ENCODE peak calls at places on chromosomes 4 and X, in four cellular contexts. One of them, this sample, is unnamed.

GRCh38 chr4:81040175-81040659 is 9.7 kb downstream of the BMP3 start:
- DNase-seq in fibroblast of pulmonary artery: peak
- DNase-seq in WTC11: no peak
- DNase-seq in CD8-positive, alpha-beta T cell: no peak
- DNase-seq in this sample: no peak

GRCh38 chr4:91826186-91826585 is 477.6 kb upstream of the GRID2 start:
- DNase-seq in fibroblast of pulmonary artery: peak
- DNase-seq in WTC11: no peak
- DNase-seq in CD8-positive, alpha-beta T cell: no peak
- DNase-seq in this sample: peak

GRCh38 chr4:101039367-101039766 is 308.0 kb downstream of the PPP3CA start:
- DNase-seq in CD8-positive, alpha-beta T cell: no peak
- DNase-seq in WTC11: no peak
- DNase-seq in fibroblast of pulmonary artery: no peak
- DNase-seq in this sample: no peak

GRCh38 chr4:2436301-2436700 is 17.5 kb downstream of the CFAP99 start:
- DNase-seq in CD8-positive, alpha-beta T cell: no peak
- DNase-seq in fibroblast of pulmonary artery: peak
- DNase-seq in WTC11: no peak
- DNase-seq in this sample: no peak

GRCh38 chr4:159867673-159868072 is 764.8 kb downstream of the RAPGEF2 start:
- DNase-seq in WTC11: no peak
- DNase-seq in CD8-positive, alpha-beta T cell: no peak
- DNase-seq in fibroblast of pulmonary artery: no peak
- DNase-seq in this sample: no peak

GRCh38 chr4:101238706-101239105 is 108.6 kb downstream of the PPP3CA start:
- DNase-seq in fibroblast of pulmonary artery: peak
- DNase-seq in CD8-positive, alpha-beta T cell: no peak
- DNase-seq in WTC11: no peak
- DNase-seq in this sample: no peak

GRCh38 chr4:150142831-150143230 is 64.6 kb downstream of the DCLK2 start:
- DNase-seq in WTC11: no peak
- DNase-seq in CD8-positive, alpha-beta T cell: no peak
- DNase-seq in fibroblast of pulmonary artery: no peak
- DNase-seq in this sample: no peak

GRCh38 chrX:120111611-120112010 is 4.1 kb downstream of the RHOXF1 start:
- DNase-seq in WTC11: no peak
- DNase-seq in CD8-positive, alpha-beta T cell: no peak
- DNase-seq in fibroblast of pulmonary artery: no peak
- DNase-seq in this sample: no peak

GRCh38 chrX:19178402-19178801 is 56.1 kb upstream of the ADGRG2 start:
- DNase-seq in WTC11: no peak
- DNase-seq in CD8-positive, alpha-beta T cell: no peak
- DNase-seq in fibroblast of pulmonary artery: no peak
- DNase-seq in this sample: no peak

GRCh38 chr4:1746265-1746691 is 25.0 kb downstream of the TACC3 start:
- DNase-seq in WTC11: peak
- DNase-seq in CD8-positive, alpha-beta T cell: peak
- DNase-seq in fibroblast of pulmonary artery: peak
- DNase-seq in this sample: no peak

GRCh38 chr4:177047070-177047850 is 254.5 kb upstream of the VEGFC start:
- DNase-seq in WTC11: peak
- DNase-seq in CD8-positive, alpha-beta T cell: peak
- DNase-seq in fibroblast of pulmonary artery: peak
- DNase-seq in this sample: peak

GRCh38 chr4:146342600-146343192 is 128.4 kb downstream of the REELD1 start:
- DNase-seq in fibroblast of pulmonary artery: peak
- DNase-seq in WTC11: peak
- DNase-seq in CD8-positive, alpha-beta T cell: peak
- DNase-seq in this sample: no peak

GRCh38 chrX:21638311-21638710 is 19.8 kb downstream of the KLHL34 start:
- DNase-seq in WTC11: no peak
- DNase-seq in CD8-positive, alpha-beta T cell: no peak
- DNase-seq in fibroblast of pulmonary artery: peak
- DNase-seq in this sample: peak

GRCh38 chrX:109847257-109848187 is 114.5 kb upstream of the ACSL4 start:
- DNase-seq in CD8-positive, alpha-beta T cell: no peak
- DNase-seq in WTC11: no peak
- DNase-seq in fibroblast of pulmonary artery: peak
- DNase-seq in this sample: peak

GRCh38 chr4:173505924-173506779 is 23.9 kb downstream of the HAND2 start:
- DNase-seq in fibroblast of pulmonary artery: peak
- DNase-seq in WTC11: peak
- DNase-seq in CD8-positive, alpha-beta T cell: no peak
- DNase-seq in this sample: no peak

GRCh38 chrX:146154191-146154590 is 336.6 kb downstream of the SLITRK2 start:
- DNase-seq in WTC11: no peak
- DNase-seq in fibroblast of pulmonary artery: no peak
- DNase-seq in CD8-positive, alpha-beta T cell: no peak
- DNase-seq in this sample: no peak

GRCh38 chrX:40094900-40095587 is 2.7 kb downstream of the BCOR start:
- DNase-seq in WTC11: no peak
- DNase-seq in fibroblast of pulmonary artery: no peak
- DNase-seq in CD8-positive, alpha-beta T cell: no peak
- DNase-seq in this sample: no peak

GRCh38 chr4:139691-140090 is 15.4 kb downstream of the ZNF718 start:
- DNase-seq in CD8-positive, alpha-beta T cell: no peak
- DNase-seq in fibroblast of pulmonary artery: no peak
- DNase-seq in WTC11: no peak
- DNase-seq in this sample: no peak

GRCh38 chr4:159390648-159391047 is 287.8 kb downstream of the RAPGEF2 start:
- DNase-seq in WTC11: no peak
- DNase-seq in CD8-positive, alpha-beta T cell: no peak
- DNase-seq in fibroblast of pulmonary artery: peak
- DNase-seq in this sample: peak

GRCh38 chr4:677431-678293 is 3.3 kb downstream of the MYL5 start:
- DNase-seq in WTC11: no peak
- DNase-seq in fibroblast of pulmonary artery: no peak
- DNase-seq in CD8-positive, alpha-beta T cell: no peak
- DNase-seq in this sample: no peak

GRCh38 chr4:56391270-56391669 is 4.0 kb upstream of the AASDH start:
- DNase-seq in fibroblast of pulmonary artery: no peak
- DNase-seq in CD8-positive, alpha-beta T cell: no peak
- DNase-seq in WTC11: no peak
- DNase-seq in this sample: no peak

GRCh38 chrX:125132274-125132673 is 187.4 kb upstream of the TEX13C start:
- DNase-seq in CD8-positive, alpha-beta T cell: no peak
- DNase-seq in WTC11: no peak
- DNase-seq in fibroblast of pulmonary artery: no peak
- DNase-seq in this sample: no peak

GRCh38 chr4:27861802-27862201 is 1001.2 kb downstream of the STIM2 start:
- DNase-seq in CD8-positive, alpha-beta T cell: no peak
- DNase-seq in WTC11: no peak
- DNase-seq in fibroblast of pulmonary artery: peak
- DNase-seq in this sample: no peak

GRCh38 chr4:169253904-169254303 is 16.9 kb downstream of the SH3RF1 start:
- DNase-seq in CD8-positive, alpha-beta T cell: no peak
- DNase-seq in WTC11: no peak
- DNase-seq in fibroblast of pulmonary artery: peak
- DNase-seq in this sample: no peak

GRCh38 chr4:145887241-145887964 is 51.2 kb downstream of the ZNF827 start:
- DNase-seq in CD8-positive, alpha-beta T cell: no peak
- DNase-seq in WTC11: no peak
- DNase-seq in fibroblast of pulmonary artery: peak
- DNase-seq in this sample: no peak

GRCh38 chrX:153800177-153800722 is 5.8 kb downstream of the SSR4 start:
- DNase-seq in CD8-positive, alpha-beta T cell: no peak
- DNase-seq in WTC11: no peak
- DNase-seq in fibroblast of pulmonary artery: no peak
- DNase-seq in this sample: no peak

GRCh38 chr4:93828830-93829530 is 427 bp downstream of the ATOH1 start:
- DNase-seq in CD8-positive, alpha-beta T cell: no peak
- DNase-seq in fibroblast of pulmonary artery: no peak
- DNase-seq in WTC11: peak
- DNase-seq in this sample: no peak

GRCh38 chrX:119734897-119735339 is 23.5 kb upstream of the SOWAHD start:
- DNase-seq in fibroblast of pulmonary artery: no peak
- DNase-seq in WTC11: no peak
- DNase-seq in CD8-positive, alpha-beta T cell: no peak
- DNase-seq in this sample: no peak

GRCh38 chr4:3234171-3235029 is 14.6 kb upstream of the MSANTD1 start:
- DNase-seq in WTC11: no peak
- DNase-seq in fibroblast of pulmonary artery: no peak
- DNase-seq in CD8-positive, alpha-beta T cell: no peak
- DNase-seq in this sample: no peak

GRCh38 chr4:117085185-117085701 is at the start of gene TRAM1L1:
- DNase-seq in fibroblast of pulmonary artery: peak
- DNase-seq in WTC11: peak
- DNase-seq in CD8-positive, alpha-beta T cell: no peak
- DNase-seq in this sample: peak
- TF ChIP-seq CTCF in fibroblast of pulmonary artery: no peak
- TF ChIP-seq CTCF in WTC11: no peak
- TF ChIP-seq CTCF in CD8-positive, alpha-beta T cell: no peak
- TF ChIP-seq CTCF in this sample: peak

GRCh38 chrX:53918697-53919096 is 125.6 kb downstream of the PHF8 start:
- DNase-seq in fibroblast of pulmonary artery: peak
- DNase-seq in CD8-positive, alpha-beta T cell: no peak
- DNase-seq in WTC11: no peak
- DNase-seq in this sample: no peak
- TF ChIP-seq CTCF in fibroblast of pulmonary artery: no peak
- TF ChIP-seq CTCF in CD8-positive, alpha-beta T cell: no peak
- TF ChIP-seq CTCF in WTC11: no peak
- TF ChIP-seq CTCF in this sample: no peak

GRCh38 chr4:38392223-38392855 is 271.7 kb upstream of the KLF3 start:
- DNase-seq in fibroblast of pulmonary artery: no peak
- DNase-seq in CD8-positive, alpha-beta T cell: no peak
- DNase-seq in WTC11: no peak
- DNase-seq in this sample: no peak
- TF ChIP-seq CTCF in fibroblast of pulmonary artery: no peak
- TF ChIP-seq CTCF in CD8-positive, alpha-beta T cell: no peak
- TF ChIP-seq CTCF in WTC11: no peak
- TF ChIP-seq CTCF in this sample: no peak

GRCh38 chr4:72886602-72887001 is 182.9 kb downstream of the COX18 start:
- DNase-seq in CD8-positive, alpha-beta T cell: no peak
- DNase-seq in WTC11: no peak
- DNase-seq in fibroblast of pulmonary artery: peak
- DNase-seq in this sample: no peak
- TF ChIP-seq CTCF in CD8-positive, alpha-beta T cell: no peak
- TF ChIP-seq CTCF in WTC11: peak
- TF ChIP-seq CTCF in fibroblast of pulmonary artery: peak
- TF ChIP-seq CTCF in this sample: peak

GRCh38 chr4:6204871-6205583 is 4.7 kb upstream of the JAKMIP1 start:
- DNase-seq in fibroblast of pulmonary artery: no peak
- DNase-seq in WTC11: no peak
- DNase-seq in CD8-positive, alpha-beta T cell: no peak
- DNase-seq in this sample: no peak
- TF ChIP-seq CTCF in fibroblast of pulmonary artery: no peak
- TF ChIP-seq CTCF in WTC11: no peak
- TF ChIP-seq CTCF in CD8-positive, alpha-beta T cell: no peak
- TF ChIP-seq CTCF in this sample: no peak

GRCh38 chrX:155662297-155662696 is 49.5 kb upstream of the TMLHE start:
- DNase-seq in WTC11: no peak
- DNase-seq in fibroblast of pulmonary artery: peak
- DNase-seq in CD8-positive, alpha-beta T cell: no peak
- DNase-seq in this sample: no peak
- TF ChIP-seq CTCF in WTC11: no peak
- TF ChIP-seq CTCF in fibroblast of pulmonary artery: peak
- TF ChIP-seq CTCF in CD8-positive, alpha-beta T cell: no peak
- TF ChIP-seq CTCF in this sample: peak